ENCODE peak calls at places on chromosomes 13 and 19, in four cellular contexts. One of them, this sample, is unnamed. For H3K9me3, the result is how much of the 10 kb centered on the place peaks cover.

GRCh38 chr19:8004723-8005513 is 523 bp downstream of the ELAVL1 start:
- DNase-seq in effector memory CD4-positive, alpha-beta T cell: no peak
- DNase-seq in A549: no peak
- DNase-seq in PC-3: peak
- DNase-seq in this sample: peak

GRCh38 chr13:28411859-28412353 is 83.0 kb downstream of the FLT1 start:
- DNase-seq in effector memory CD4-positive, alpha-beta T cell: no peak
- DNase-seq in A549: no peak
- DNase-seq in PC-3: no peak
- DNase-seq in this sample: no peak

GRCh38 chr19:5128932-5129389 is 160.0 kb downstream of the KDM4B start:
- DNase-seq in effector memory CD4-positive, alpha-beta T cell: no peak
- DNase-seq in A549: no peak
- DNase-seq in PC-3: no peak
- DNase-seq in this sample: no peak

GRCh38 chr13:83937579-83937978 is 55.3 kb upstream of the SLITRK1 start:
- DNase-seq in effector memory CD4-positive, alpha-beta T cell: no peak
- DNase-seq in A549: no peak
- DNase-seq in PC-3: no peak
- DNase-seq in this sample: no peak

GRCh38 chr13:45584816-45585215 is 30.7 kb downstream of the ERICH6B start:
- DNase-seq in effector memory CD4-positive, alpha-beta T cell: no peak
- DNase-seq in A549: peak
- DNase-seq in PC-3: peak
- DNase-seq in this sample: no peak

GRCh38 chr13:45132384-45133064 is 12.2 kb downstream of the GTF2F2 start:
- DNase-seq in effector memory CD4-positive, alpha-beta T cell: no peak
- DNase-seq in A549: no peak
- DNase-seq in PC-3: no peak
- DNase-seq in this sample: no peak

GRCh38 chr13:79530270-79530669 is 49.3 kb downstream of the NDFIP2 start:
- DNase-seq in effector memory CD4-positive, alpha-beta T cell: no peak
- DNase-seq in A549: no peak
- DNase-seq in PC-3: no peak
- DNase-seq in this sample: no peak

GRCh38 chr13:113433391-113433916 is 19.8 kb downstream of the ADPRHL1 start:
- DNase-seq in effector memory CD4-positive, alpha-beta T cell: no peak
- DNase-seq in A549: no peak
- DNase-seq in PC-3: no peak
- DNase-seq in this sample: no peak

GRCh38 chr19:7618771-7619510 is 10.4 kb downstream of the XAB2 start:
- DNase-seq in effector memory CD4-positive, alpha-beta T cell: no peak
- DNase-seq in A549: no peak
- DNase-seq in PC-3: peak
- DNase-seq in this sample: no peak

GRCh38 chr19:1474011-1474764 is 4.8 kb downstream of the C19orf25 start:
- DNase-seq in effector memory CD4-positive, alpha-beta T cell: no peak
- DNase-seq in A549: no peak
- DNase-seq in PC-3: no peak
- DNase-seq in this sample: peak

GRCh38 chr19:42280761-42281174 is 11.7 kb downstream of the CIC start:
- DNase-seq in effector memory CD4-positive, alpha-beta T cell: no peak
- DNase-seq in A549: no peak
- DNase-seq in PC-3: no peak
- DNase-seq in this sample: no peak

GRCh38 chr13:112059457-112060317 is 7.3 kb upstream of the SOX1 start:
- DNase-seq in effector memory CD4-positive, alpha-beta T cell: no peak
- DNase-seq in A549: no peak
- DNase-seq in PC-3: no peak
- DNase-seq in this sample: no peak

GRCh38 chr19:6108721-6109633 is 1.3 kb downstream of the RFX2 start:
- DNase-seq in effector memory CD4-positive, alpha-beta T cell: peak
- DNase-seq in A549: peak
- DNase-seq in PC-3: peak
- DNase-seq in this sample: peak

GRCh38 chr19:5445667-5446066 is 9.6 kb upstream of the ZNRF4 start:
- DNase-seq in effector memory CD4-positive, alpha-beta T cell: no peak
- DNase-seq in A549: peak
- DNase-seq in PC-3: peak
- DNase-seq in this sample: no peak

GRCh38 chr19:4531562-4532165 is 3.4 kb downstream of the PLIN5 start:
- DNase-seq in effector memory CD4-positive, alpha-beta T cell: no peak
- DNase-seq in A549: no peak
- DNase-seq in PC-3: no peak
- DNase-seq in this sample: no peak

GRCh38 chr19:47044946-47045866 is 3.2 kb downstream of the TMEM160 start:
- DNase-seq in effector memory CD4-positive, alpha-beta T cell: no peak
- DNase-seq in A549: no peak
- DNase-seq in PC-3: no peak
- DNase-seq in this sample: no peak

GRCh38 chr13:36157475-36157874 is 26.3 kb upstream of the DCLK1 start:
- DNase-seq in effector memory CD4-positive, alpha-beta T cell: no peak
- DNase-seq in A549: no peak
- DNase-seq in PC-3: no peak
- DNase-seq in this sample: no peak

GRCh38 chr13:112716841-112717520 is 27.1 kb downstream of the ATP11A start:
- DNase-seq in effector memory CD4-positive, alpha-beta T cell: no peak
- DNase-seq in A549: no peak
- DNase-seq in PC-3: no peak
- DNase-seq in this sample: no peak

GRCh38 chr19:2827840-2828489 is 8.3 kb downstream of the ZNF554 start:
- DNase-seq in effector memory CD4-positive, alpha-beta T cell: no peak
- DNase-seq in A549: no peak
- DNase-seq in PC-3: no peak
- DNase-seq in this sample: no peak
- H3K9me3 ChIP-seq in effector memory CD4-positive, alpha-beta T cell: under half
- H3K9me3 ChIP-seq in A549: under half
- H3K9me3 ChIP-seq in PC-3: under half
- H3K9me3 ChIP-seq in this sample: under half

DNA sequence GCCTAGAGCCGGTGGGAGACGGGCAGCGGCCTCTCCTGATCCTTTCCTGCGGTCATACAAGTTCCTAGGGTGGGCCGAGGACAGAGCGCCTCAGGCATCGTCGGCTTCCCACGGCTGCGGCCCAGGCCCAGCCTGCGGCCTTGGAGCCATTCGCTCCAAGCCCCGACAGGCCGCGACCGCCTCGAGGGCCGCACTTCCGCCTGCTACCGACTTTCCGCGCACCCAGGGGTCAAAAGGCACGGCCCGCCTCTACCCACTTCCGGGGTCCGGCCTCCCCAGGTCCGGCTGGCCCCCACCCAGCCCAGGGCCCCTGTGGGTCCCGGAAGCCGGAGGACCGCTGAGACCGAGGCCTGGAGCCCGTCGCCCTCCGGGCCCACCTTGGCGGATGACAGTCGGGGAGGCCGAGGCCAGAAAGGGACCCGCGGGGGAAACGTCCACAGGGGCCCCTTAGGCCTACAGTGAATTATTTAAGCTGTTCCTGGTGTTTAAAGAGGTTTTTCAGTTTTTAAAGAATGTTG is 16.2 kb downstream of the ZIC2 start:
- DNase-seq in effector memory CD4-positive, alpha-beta T cell: no peak
- DNase-seq in A549: no peak
- DNase-seq in PC-3: no peak
- DNase-seq in this sample: no peak
- H3K9me3 ChIP-seq in effector memory CD4-positive, alpha-beta T cell: under half
- H3K9me3 ChIP-seq in A549: under half
- H3K9me3 ChIP-seq in PC-3: under half
- H3K9me3 ChIP-seq in this sample: under half

GRCh38 chr19:27719034-27719433 is 1493.9 kb downstream of the UQCRFS1 start:
- DNase-seq in effector memory CD4-positive, alpha-beta T cell: no peak
- DNase-seq in A549: no peak
- DNase-seq in PC-3: no peak
- DNase-seq in this sample: no peak

GRCh38 chr19:27716922-27717321 is 1496.0 kb downstream of the UQCRFS1 start:
- DNase-seq in effector memory CD4-positive, alpha-beta T cell: no peak
- DNase-seq in A549: no peak
- DNase-seq in PC-3: no peak
- DNase-seq in this sample: no peak

GRCh38 chr19:27718262-27718661 is 1494.7 kb downstream of the UQCRFS1 start:
- DNase-seq in effector memory CD4-positive, alpha-beta T cell: no peak
- DNase-seq in A549: no peak
- DNase-seq in PC-3: no peak
- DNase-seq in this sample: no peak

GRCh38 chr19:27720155-27720554 is 1492.8 kb downstream of the UQCRFS1 start:
- DNase-seq in effector memory CD4-positive, alpha-beta T cell: no peak
- DNase-seq in A549: no peak
- DNase-seq in PC-3: no peak
- DNase-seq in this sample: no peak

DNA sequence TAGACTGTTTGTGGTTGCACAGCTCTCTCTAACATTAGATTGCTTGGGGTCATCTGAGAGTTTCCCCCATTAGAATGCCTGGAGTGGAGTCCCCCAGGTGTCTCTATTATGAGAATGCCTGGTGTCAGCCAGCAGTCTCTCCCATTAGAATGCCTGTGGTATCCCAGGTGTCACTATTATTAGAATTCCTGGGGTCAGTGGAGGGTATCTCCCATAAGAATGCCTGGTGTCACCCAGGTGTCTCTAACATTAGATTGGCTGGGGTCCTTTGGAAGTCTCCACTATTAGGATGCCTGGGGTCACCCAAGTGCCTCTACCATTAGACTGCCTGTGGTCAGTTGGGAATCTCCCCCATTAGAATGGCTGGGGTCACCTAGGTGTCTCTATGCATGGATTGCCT is 1495.1 kb downstream of the UQCRFS1 start:
- DNase-seq in effector memory CD4-positive, alpha-beta T cell: no peak
- DNase-seq in A549: no peak
- DNase-seq in PC-3: no peak
- DNase-seq in this sample: no peak
- H3K9me3 ChIP-seq in effector memory CD4-positive, alpha-beta T cell: under half
- H3K9me3 ChIP-seq in A549: half or more
- H3K9me3 ChIP-seq in PC-3: under half
- H3K9me3 ChIP-seq in this sample: under half

DNA sequence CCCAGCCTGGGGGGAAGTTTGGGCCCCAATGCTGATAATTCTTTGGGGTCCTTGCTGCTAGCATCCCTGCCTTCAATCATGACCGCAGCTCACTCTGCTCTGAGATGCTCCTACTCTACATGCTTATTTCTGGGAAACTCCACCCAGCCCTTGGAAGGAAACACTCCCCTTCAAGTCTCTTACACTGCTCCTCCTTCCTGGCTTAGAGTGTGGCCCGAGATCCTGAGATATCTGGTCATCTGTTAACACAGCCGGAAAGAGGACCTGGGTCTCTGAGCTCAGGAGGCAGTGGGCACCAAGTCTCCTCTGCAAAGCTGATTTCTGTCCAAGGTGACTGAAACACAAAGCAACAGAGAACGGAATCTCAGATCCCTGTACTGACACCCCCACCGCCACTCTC is 33.0 kb downstream of the CYP4F2 start:
- DNase-seq in effector memory CD4-positive, alpha-beta T cell: no peak
- DNase-seq in A549: no peak
- DNase-seq in PC-3: no peak
- DNase-seq in this sample: no peak
- H3K9me3 ChIP-seq in effector memory CD4-positive, alpha-beta T cell: under half
- H3K9me3 ChIP-seq in A549: under half
- H3K9me3 ChIP-seq in PC-3: under half
- H3K9me3 ChIP-seq in this sample: under half

GRCh38 chr19:9149976-9150375 is 9.8 kb downstream of the ZNF317 start:
- DNase-seq in effector memory CD4-positive, alpha-beta T cell: no peak
- DNase-seq in A549: no peak
- DNase-seq in PC-3: peak
- DNase-seq in this sample: no peak
- H3K9me3 ChIP-seq in effector memory CD4-positive, alpha-beta T cell: under half
- H3K9me3 ChIP-seq in A549: half or more
- H3K9me3 ChIP-seq in PC-3: half or more
- H3K9me3 ChIP-seq in this sample: under half

DNA sequence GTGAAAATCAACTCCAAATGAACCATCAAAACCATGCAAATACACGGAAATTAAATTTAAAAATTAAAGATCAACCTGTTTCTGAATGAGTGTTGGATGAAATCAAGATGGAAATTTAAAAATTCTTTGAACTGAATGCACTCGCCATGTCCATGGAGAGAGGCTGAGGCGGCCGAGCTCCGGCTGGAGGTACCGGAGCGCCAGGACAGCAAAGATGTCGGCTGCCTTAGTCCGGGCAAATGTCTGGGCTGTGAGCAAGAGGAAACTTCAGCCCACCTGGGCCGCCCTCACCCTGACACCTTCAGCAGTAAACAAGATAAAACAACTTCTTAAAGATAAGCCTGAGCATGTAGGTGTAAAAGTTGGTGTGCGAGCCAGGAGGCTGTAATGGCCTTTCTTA is 5.3 kb upstream of the ZNF506 start:
- DNase-seq in effector memory CD4-positive, alpha-beta T cell: no peak
- DNase-seq in A549: no peak
- DNase-seq in PC-3: no peak
- DNase-seq in this sample: no peak
- H3K9me3 ChIP-seq in effector memory CD4-positive, alpha-beta T cell: under half
- H3K9me3 ChIP-seq in A549: under half
- H3K9me3 ChIP-seq in PC-3: half or more
- H3K9me3 ChIP-seq in this sample: under half

GRCh38 chr19:325937-326565 is 18.5 kb downstream of the MIER2 start:
- DNase-seq in effector memory CD4-positive, alpha-beta T cell: no peak
- DNase-seq in A549: no peak
- DNase-seq in PC-3: no peak
- DNase-seq in this sample: no peak

GRCh38 chr19:328025-328505 is 16.5 kb downstream of the MIER2 start:
- DNase-seq in effector memory CD4-positive, alpha-beta T cell: no peak
- DNase-seq in A549: peak
- DNase-seq in PC-3: no peak
- DNase-seq in this sample: no peak

GRCh38 chr19:325173-325936 is 19.2 kb downstream of the MIER2 start:
- DNase-seq in effector memory CD4-positive, alpha-beta T cell: no peak
- DNase-seq in A549: no peak
- DNase-seq in PC-3: no peak
- DNase-seq in this sample: no peak

GRCh38 chr19:326851-327250 is 17.7 kb downstream of the MIER2 start:
- DNase-seq in effector memory CD4-positive, alpha-beta T cell: no peak
- DNase-seq in A549: no peak
- DNase-seq in PC-3: no peak
- DNase-seq in this sample: no peak

GRCh38 chr19:327291-328024 is 17.1 kb downstream of the MIER2 start:
- DNase-seq in effector memory CD4-positive, alpha-beta T cell: no peak
- DNase-seq in A549: no peak
- DNase-seq in PC-3: no peak
- DNase-seq in this sample: no peak
- H3K9me3 ChIP-seq in effector memory CD4-positive, alpha-beta T cell: under half
- H3K9me3 ChIP-seq in A549: under half
- H3K9me3 ChIP-seq in PC-3: under half
- H3K9me3 ChIP-seq in this sample: under half

GRCh38 chr19:57754091-57754673 is 7.6 kb downstream of the ZNF776 start:
- DNase-seq in effector memory CD4-positive, alpha-beta T cell: no peak
- DNase-seq in A549: no peak
- DNase-seq in PC-3: no peak
- DNase-seq in this sample: no peak

GRCh38 chr19:57757941-57758340 is 11.3 kb downstream of the ZNF776 start:
- DNase-seq in effector memory CD4-positive, alpha-beta T cell: no peak
- DNase-seq in A549: no peak
- DNase-seq in PC-3: no peak
- DNase-seq in this sample: no peak

GRCh38 chr19:57759096-57759495 is 10.4 kb upstream of the ZNF586 start:
- DNase-seq in effector memory CD4-positive, alpha-beta T cell: no peak
- DNase-seq in A549: no peak
- DNase-seq in PC-3: no peak
- DNase-seq in this sample: no peak

GRCh38 chr19:57755031-57755430 is 8.4 kb downstream of the ZNF776 start:
- DNase-seq in effector memory CD4-positive, alpha-beta T cell: no peak
- DNase-seq in A549: no peak
- DNase-seq in PC-3: no peak
- DNase-seq in this sample: no peak
- H3K9me3 ChIP-seq in effector memory CD4-positive, alpha-beta T cell: half or more
- H3K9me3 ChIP-seq in A549: half or more
- H3K9me3 ChIP-seq in PC-3: under half
- H3K9me3 ChIP-seq in this sample: half or more

This sample was measured in T-helper 17 cell.